ENCODE peak calls at places on chromosomes 16 and 17, in nine cellular contexts. D is HCT116, R is heart left ventricle, Y is esophagus squamous epithelium, N is astrocyte, W is IMR-90, C is lower lobe of right lung, M is left lung, I is neural progenitor cell. J is an unnamed sample.
A peak's percentile ranks its signal among the peaks of the same experiment; 100 is the strongest.

GRCh38 chr17:50830994-50831393 is 4.4 kb upstream of the WFIKKN2 start:
- DNase-seq in D (no peak), Y (no peak), W (no peak), M (no peak), R (no peak), N (no peak), C (no peak), I (peak; percentile 66), J (no peak)

GRCh38 chr16:396605-397004 is 394 bp upstream of the NME4 start:
- DNase-seq in D (no peak), N (peak; percentile 35), R (no peak), Y (no peak), W (peak; percentile 41), C (no peak), M (no peak), I (peak; percentile 75), J (no peak)

GRCh38 chr16:56345406-56346050 is 79.8 kb downstream of the AMFR start:
- DNase-seq in I (no peak), D (no peak), W (no peak), R (no peak), M (peak; percentile 55), Y (no peak), C (peak; percentile 31), N (no peak), J (no peak)

GRCh38 chr17:31510273-31511175 is 119.0 kb downstream of the RAB11FIP4 start:
- DNase-seq in M (no peak), N (no peak), W (peak; percentile 58), D (no peak), R (peak; percentile 68), C (no peak), Y (no peak), I (no peak), J (no peak)

GRCh38 chr17:57774872-57775271 is 29.8 kb upstream of the CCDC182 start:
- DNase-seq in M (no peak), R (no peak), D (no peak), W (no peak), I (no peak), Y (no peak), C (no peak), N (no peak), J (no peak)

GRCh38 chr16:1941162-1941923 is 1.7 kb downstream of the MSRB1 start:
- DNase-seq in Y (no peak), I (peak; percentile 58), W (no peak), M (no peak), C (no peak), N (peak; percentile 94), R (no peak), D (no peak), J (no peak)

GRCh38 chr16:87704754-87705353 is 60.9 kb downstream of the KLHDC4 start:
- DNase-seq in D (no peak), R (no peak), N (peak; percentile 22), I (no peak), Y (no peak), C (no peak), M (no peak), W (no peak), J (no peak)

GRCh38 chr16:31000671-31001382 is 9.6 kb downstream of the STX1B start:
- DNase-seq in M (no peak), R (no peak), I (no peak), W (no peak), C (no peak), Y (no peak), D (no peak), N (no peak), J (no peak)

GRCh38 chr16:23504453-23505179 is 5.7 kb downstream of the GGA2 start:
- DNase-seq in I (peak; percentile 77), Y (no peak), D (peak; percentile 66), N (peak; percentile 93), M (peak; percentile 88), W (peak; percentile 94), C (peak; percentile 75), R (no peak), J (peak; percentile 49)

GRCh38 chr16:23506606-23506994 is 3.7 kb downstream of the GGA2 start:
- DNase-seq in Y (no peak), M (no peak), R (no peak), I (no peak), W (no peak), N (no peak), D (no peak), C (no peak), J (no peak)

GRCh38 chr16:23504076-23504452 is 6.2 kb downstream of the GGA2 start:
- DNase-seq in Y (no peak), D (no peak), R (no peak), I (no peak), N (peak; percentile 87), C (peak; percentile 53), M (no peak), W (peak; percentile 16), J (peak; percentile 14)

GRCh38 chr16:23505180-23505665 is 5.1 kb downstream of the GGA2 start:
- DNase-seq in N (no peak), W (no peak), M (no peak), Y (no peak), I (peak; percentile 37), D (no peak), C (no peak), R (no peak), J (no peak)

GRCh38 chr16:23505942-23506605 is 4.2 kb downstream of the GGA2 start:
- DNase-seq in Y (no peak), W (no peak), C (no peak), D (no peak), I (peak; percentile 8), R (no peak), M (no peak), N (no peak), J (no peak)
- H3K4me3 ChIP-seq in Y (no peak overlapping the region), W (no peak overlapping the region), C (no peak overlapping the region), D (no peak overlapping the region), I (peak overlapping the region; percentile 29), R (no peak overlapping the region), M (no peak overlapping the region), N (no peak overlapping the region), J (no peak overlapping the region)

GRCh38 chr17:66975188-66975587 is 10.7 kb downstream of the CACNG4 start:
- DNase-seq in Y (no peak), I (no peak), N (no peak), C (no peak), M (peak; percentile 8), W (no peak), D (no peak), R (no peak), J (no peak)

GRCh38 chr17:66976781-66977201 is 12.3 kb downstream of the CACNG4 start:
- DNase-seq in D (no peak), N (no peak), W (no peak), R (no peak), Y (no peak), C (no peak), M (peak; percentile 55), I (peak; percentile 26), J (no peak)

GRCh38 chr17:66978514-66979061 is 14.1 kb downstream of the CACNG4 start:
- DNase-seq in I (no peak), R (peak; percentile 81), D (no peak), W (no peak), Y (no peak), N (no peak), M (no peak), C (no peak), J (no peak)

GRCh38 chr17:66976379-66976663 is 11.8 kb downstream of the CACNG4 start:
- DNase-seq in D (no peak), R (no peak), Y (no peak), C (no peak), N (no peak), I (no peak), M (no peak), W (no peak), J (no peak)

DNA sequence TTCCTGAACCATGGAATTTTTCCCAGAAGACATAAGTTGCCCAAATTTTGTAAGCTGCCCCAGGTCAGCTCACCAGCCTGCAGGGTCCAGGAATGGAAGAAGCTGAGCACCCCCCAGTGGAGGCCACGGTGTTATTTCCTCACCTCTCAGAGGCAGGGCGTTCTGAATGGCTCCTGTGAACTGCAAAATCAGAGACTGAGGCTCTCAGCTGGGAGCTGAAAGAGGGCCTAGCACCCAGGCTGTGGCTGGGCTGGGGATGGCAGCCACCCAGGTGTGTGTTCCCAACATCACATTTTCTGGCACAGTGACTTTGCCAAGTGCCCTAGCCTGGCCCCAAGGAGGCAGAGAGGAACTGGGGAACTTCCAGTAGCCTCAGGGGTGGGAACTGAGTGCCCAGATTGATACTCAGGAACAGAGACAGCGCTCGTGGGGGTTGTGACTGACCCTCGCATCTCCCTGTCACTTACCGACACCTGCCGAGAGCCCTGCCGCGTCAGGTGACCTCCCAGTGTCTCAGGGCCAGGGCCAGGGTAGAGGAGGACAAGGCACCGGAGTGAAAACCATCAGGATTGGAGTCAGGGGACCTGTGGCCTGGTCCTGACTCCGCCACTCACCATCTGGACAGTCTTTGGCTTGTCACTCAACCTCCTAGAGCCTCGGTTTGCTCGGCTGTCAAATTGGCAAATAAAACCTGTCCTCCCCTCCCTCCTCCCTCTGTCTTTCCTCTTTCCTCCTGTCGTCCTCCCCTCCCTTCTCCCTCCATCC is 11.3 kb downstream of the CACNG4 start:
- DNase-seq in Y (no peak), R (peak; percentile 24), N (no peak), C (no peak), M (peak; percentile 48), W (no peak), D (peak; percentile 48), I (peak; percentile 69), J (no peak)
- TF ChIP-seq CTCF in Y (no peak), R (no peak), N (peak; percentile 8), C (no peak), M (no peak), W (peak; percentile 34), D (peak; percentile 92), I (peak; percentile 62), J (no peak)

GRCh38 chr17:67487506-67487905 is 110.4 kb downstream of the PITPNC1 start:
- DNase-seq in D (no peak), W (peak; percentile 47), Y (no peak), N (no peak), R (no peak), M (no peak), C (no peak), I (no peak), J (no peak)

GRCh38 chr17:67488768-67489167 is 111.7 kb downstream of the PITPNC1 start:
- DNase-seq in D (no peak), M (no peak), N (no peak), C (no peak), W (no peak), I (no peak), R (no peak), Y (no peak), J (no peak)

GRCh38 chr17:67490471-67490870 is 113.4 kb downstream of the PITPNC1 start:
- DNase-seq in R (peak; percentile 33), M (no peak), W (no peak), D (no peak), I (peak; percentile 29), Y (no peak), N (no peak), C (no peak), J (no peak)

GRCh38 chr17:67488161-67488560 is 111.1 kb downstream of the PITPNC1 start:
- DNase-seq in N (no peak), Y (no peak), C (no peak), W (no peak), M (no peak), I (no peak), D (no peak), R (peak; percentile 52), J (no peak)

GRCh38 chr17:67489273-67489672 is 112.2 kb downstream of the PITPNC1 start:
- DNase-seq in N (no peak), R (no peak), W (no peak), M (no peak), I (no peak), D (no peak), C (no peak), Y (no peak), J (no peak)
- H3K27me3 ChIP-seq in N (no peaks in the 10 kb centered on the region), R (no peaks in the 10 kb centered on the region), W (no peaks in the 10 kb centered on the region), M (no peaks in the 10 kb centered on the region), I (no peaks in the 10 kb centered on the region), D (no peaks in the 10 kb centered on the region), C (no peaks in the 10 kb centered on the region), Y (no peaks in the 10 kb centered on the region), J (no peaks in the 10 kb centered on the region)

GRCh38 chr17:48054238-48055185 is 6.4 kb downstream of the NFE2L1 start:
- DNase-seq in D (no peak), R (peak; percentile 78), W (peak; percentile 60), N (peak; percentile 75), M (peak; percentile 80), I (peak; percentile 99), Y (no peak), C (peak; percentile 76), J (peak; percentile 57)

GRCh38 chr17:48052956-48053757 is 5.0 kb downstream of the NFE2L1 start:
- DNase-seq in R (peak; percentile 89), Y (no peak), I (no peak), D (no peak), M (no peak), W (peak; percentile 40), C (peak; percentile 59), N (no peak), J (no peak)

GRCh38 chr17:48055531-48056245 is 7.5 kb downstream of the NFE2L1 start:
- DNase-seq in C (no peak), N (peak; percentile 30), W (peak; percentile 92), R (no peak), D (peak; percentile 73), Y (no peak), I (peak; percentile 33), M (no peak), J (peak; percentile 67)

GRCh38 chr17:48051706-48052486 is 3.7 kb downstream of the NFE2L1 start:
- DNase-seq in C (no peak), D (no peak), N (peak; percentile 86), Y (no peak), R (peak; percentile 82), M (no peak), I (peak; percentile 28), W (peak; percentile 68), J (peak; percentile 60)

GRCh38 chr17:48053758-48054237 is 5.6 kb downstream of the NFE2L1 start:
- DNase-seq in R (no peak), C (no peak), N (no peak), W (no peak), M (no peak), D (no peak), Y (no peak), I (peak; percentile 23), J (no peak)
- H3K4me3 ChIP-seq in R (peak overlapping the region; percentile 91), C (peak overlapping the region; percentile 24), N (no peak overlapping the region), W (no peak overlapping the region), M (no peak overlapping the region), D (no peak overlapping the region), Y (peak overlapping the region; percentile 93), I (peak overlapping the region; percentile 30), J (peak overlapping the region; percentile 36)